ENCODE peak calls at places on chromosomes 16 and 17, in nine cellular contexts. Y is activated CD4-positive, CD25-positive, alpha-beta regulatory T cell treated with anti-CD3 and anti-CD28 coated beads, Interleukin-2, amount 50 U/mL, for 16 hours; K is stimulated activated CD4-positive, alpha-beta T cell treated with anti-CD3 and anti-CD28 coated beads, Interleukin-12 subunit alpha, Interleukin-12 subunit beta, amount 100 ng/mL, for 4 hours; P is AG10803; M is OCI-LY7; C is upper lobe of right lung; S is GM10248; Q is IMR-90; R is activated gamma-delta T cell treated with anti-CD3 and anti-CD28 coated beads, Interleukin-2, amount 50 U/mL, for 16 hours. B is an unnamed sample.

GRCh38 chr16:9389543-9390207 is 298.2 kb downstream of the HAPSTR1 start:
- DNase-seq in Q (no peak), R (no peak), M (peak), Y (no peak), K (no peak), P (no peak), C (no peak), S (no peak), B (no peak)

GRCh38 chr17:48132375-48132774 is 24.8 kb downstream of the SNX11 start:
- DNase-seq in M (no peak), Y (no peak), S (no peak), P (no peak), K (no peak), R (no peak), C (no peak), Q (no peak), B (peak)

GRCh38 chr16:89330177-89330856 is 112.8 kb downstream of the ZNF778 start:
- DNase-seq in R (no peak), Y (no peak), P (no peak), K (no peak), M (no peak), Q (peak), C (peak), S (no peak), B (no peak)

GRCh38 chr16:67101301-67101675 is 8.5 kb upstream of the PHAF1 start:
- DNase-seq in Y (no peak), S (no peak), C (no peak), P (peak), K (no peak), Q (peak), R (no peak), M (no peak), B (no peak)

GRCh38 chr16:57541754-57542435 is 548 bp upstream of the ADGRG5 start:
- DNase-seq in P (no peak), C (no peak), M (no peak), K (no peak), Q (no peak), R (no peak), Y (no peak), S (no peak), B (peak)

GRCh38 chr16:66914541-66914940 is 4.1 kb downstream of the CDH16 start:
- DNase-seq in R (no peak), S (no peak), K (no peak), Q (no peak), C (no peak), M (no peak), Y (no peak), P (no peak), B (no peak)

GRCh38 chr16:56608876-56609462 is 585 bp downstream of the MT2A start:
- DNase-seq in S (no peak), R (no peak), C (no peak), Q (no peak), Y (no peak), K (no peak), P (no peak), M (no peak), B (peak)

GRCh38 chr16:84281077-84281476 is 13.6 kb upstream of the WFDC1 start:
- DNase-seq in Q (peak), P (peak), K (no peak), M (peak), R (no peak), C (no peak), Y (no peak), S (no peak), B (no peak)

GRCh38 chr17:55238931-55239297 is 25.8 kb upstream of the HLF start:
- DNase-seq in M (no peak), K (no peak), Y (no peak), R (no peak), S (no peak), C (no peak), P (no peak), Q (no peak), B (no peak)

GRCh38 chr17:9032583-9032982 is 11.3 kb downstream of the NTN1 start:
- DNase-seq in Y (no peak), K (no peak), C (no peak), R (no peak), Q (no peak), P (no peak), M (no peak), S (no peak), B (no peak)